ENCODE peak calls at places on chromosomes 1 and 21, in eight cellular contexts. H is cardiac muscle cell, W is Peyer's patch, N is HAP-1, F is lung, V is left ventricle myocardium inferior, A is mucosa of descending colon, E is heart right ventricle. G is an unnamed sample. For H3K9me3, the result is how much of the 10 kb centered on the place peaks cover.

GRCh38 chr1:231512147-231512698 is 16.2 kb upstream of the TSNAX start:
- DNase-seq in H (no peak), A (no peak), N (no peak), E (no peak), F (no peak), W (no peak), V (no peak), G (no peak)

GRCh38 chr1:160453443-160453842 is 53.1 kb downstream of the VANGL2 start:
- DNase-seq in F (no peak), N (no peak), H (no peak), W (no peak), A (no peak), V (no peak), E (no peak), G (no peak)

GRCh38 chr1:32351859-32352745 is 10.2 kb downstream of the FAM229A start:
- DNase-seq in H (peak), N (peak), F (peak), A (no peak), E (peak), V (peak), W (no peak), G (peak)

GRCh38 chr1:97307151-97307550 is 585.6 kb downstream of the PTBP2 start:
- DNase-seq in A (no peak), N (no peak), E (no peak), V (no peak), W (no peak), F (no peak), H (no peak), G (no peak)

GRCh38 chr1:196660912-196661311 is 9.1 kb downstream of the CFH start:
- DNase-seq in E (no peak), W (no peak), N (peak), A (no peak), V (no peak), F (no peak), H (peak), G (no peak)

GRCh38 chr1:205324781-205325180 is 3.2 kb upstream of the NUAK2 start:
- DNase-seq in H (no peak), F (no peak), W (no peak), E (no peak), V (no peak), A (no peak), N (no peak), G (no peak)

GRCh38 chr1:187517508-187517907 is 688.8 kb downstream of the PLA2G4A start:
- DNase-seq in F (no peak), V (no peak), N (no peak), E (no peak), W (no peak), A (no peak), H (no peak), G (no peak)

GRCh38 chr1:231839999-231840398 is 213.4 kb downstream of the DISC1 start:
- DNase-seq in E (no peak), F (no peak), V (no peak), H (no peak), N (no peak), A (no peak), W (no peak), G (no peak)

GRCh38 chr1:78649628-78650027 is at the start of gene IFI44:
- DNase-seq in N (no peak), F (peak), V (peak), E (peak), W (peak), H (peak), A (peak), G (peak)

GRCh38 chr1:180131510-180131909 is 23.2 kb upstream of the QSOX1 start:
- DNase-seq in V (no peak), A (no peak), W (no peak), F (no peak), H (no peak), E (no peak), N (no peak), G (no peak)

GRCh38 chr1:218557731-218558130 is 212.6 kb downstream of the TGFB2 start:
- DNase-seq in E (no peak), N (no peak), F (no peak), A (no peak), V (no peak), H (peak), W (no peak), G (no peak)

GRCh38 chr1:240803151-240803550 is 191.2 kb upstream of the GREM2 start:
- DNase-seq in F (no peak), E (no peak), W (no peak), A (no peak), N (no peak), V (no peak), H (no peak), G (no peak)

GRCh38 chr1:112744019-112744578 is 29.0 kb upstream of the PPM1J start:
- DNase-seq in H (peak), W (no peak), E (peak), A (peak), V (no peak), F (no peak), N (no peak), G (no peak)

GRCh38 chr1:88943221-88943620 is 49.2 kb downstream of the KYAT3 start:
- DNase-seq in E (no peak), F (no peak), W (no peak), N (no peak), A (no peak), V (no peak), H (no peak), G (no peak)

GRCh38 chr21:44035244-44035643 is 23.1 kb downstream of the TRAPPC10 start:
- DNase-seq in W (no peak), H (no peak), E (no peak), A (no peak), N (no peak), F (no peak), V (no peak), G (no peak)

GRCh38 chr1:20574686-20575543 is 14.0 kb upstream of the CDA start:
- DNase-seq in N (peak), H (peak), E (peak), A (peak), W (peak), V (peak), F (peak), G (peak)

GRCh38 chr1:184036517-184036949 is 995 bp downstream of the COLGALT2 start:
- DNase-seq in H (peak), V (peak), W (no peak), F (no peak), A (peak), N (peak), E (peak), G (peak)

GRCh38 chr21:44301961-44302406 is 2.1 kb downstream of the PFKL start:
- DNase-seq in W (no peak), E (no peak), A (peak), H (no peak), V (no peak), N (no peak), F (no peak), G (no peak)

GRCh38 chr1:228366851-228367741 is 39.5 kb downstream of the TRIM11 start:
- DNase-seq in N (no peak), H (no peak), E (peak), F (no peak), V (no peak), A (peak), W (no peak), G (peak)

GRCh38 chr21:31366825-31367224 is 22.8 kb upstream of the TIAM1 start:
- DNase-seq in W (no peak), V (no peak), F (no peak), A (no peak), E (no peak), N (no peak), H (no peak), G (no peak)

GRCh38 chr1:202009326-202010031 is 908 bp upstream of the ELF3 start:
- DNase-seq in V (peak), H (peak), A (peak), E (peak), F (peak), W (peak), N (peak), G (peak)

GRCh38 chr1:6094246-6094645 is 48.6 kb downstream of the KCNAB2 start:
- DNase-seq in W (no peak), A (no peak), E (peak), H (no peak), V (no peak), F (no peak), N (no peak), G (no peak)

GRCh38 chr1:53781654-53782053 is 42.7 kb upstream of the GLIS1 start:
- DNase-seq in V (no peak), N (no peak), W (no peak), E (no peak), H (no peak), F (no peak), A (no peak), G (no peak)

GRCh38 chr1:15848143-15848928 is 829 bp downstream of the SPEN start:
- DNase-seq in E (peak), V (peak), A (peak), W (peak), H (peak), F (peak), N (no peak), G (no peak)

GRCh38 chr1:178541829-178542553 is 29.1 kb downstream of the TEX35 start:
- DNase-seq in H (peak), N (peak), V (no peak), E (peak), W (peak), F (peak), A (peak), G (no peak)

GRCh38 chr1:154474802-154475201 is 27.2 kb upstream of the TDRD10 start:
- DNase-seq in F (peak), H (no peak), A (peak), N (no peak), W (no peak), E (no peak), V (no peak), G (no peak)

DNA sequence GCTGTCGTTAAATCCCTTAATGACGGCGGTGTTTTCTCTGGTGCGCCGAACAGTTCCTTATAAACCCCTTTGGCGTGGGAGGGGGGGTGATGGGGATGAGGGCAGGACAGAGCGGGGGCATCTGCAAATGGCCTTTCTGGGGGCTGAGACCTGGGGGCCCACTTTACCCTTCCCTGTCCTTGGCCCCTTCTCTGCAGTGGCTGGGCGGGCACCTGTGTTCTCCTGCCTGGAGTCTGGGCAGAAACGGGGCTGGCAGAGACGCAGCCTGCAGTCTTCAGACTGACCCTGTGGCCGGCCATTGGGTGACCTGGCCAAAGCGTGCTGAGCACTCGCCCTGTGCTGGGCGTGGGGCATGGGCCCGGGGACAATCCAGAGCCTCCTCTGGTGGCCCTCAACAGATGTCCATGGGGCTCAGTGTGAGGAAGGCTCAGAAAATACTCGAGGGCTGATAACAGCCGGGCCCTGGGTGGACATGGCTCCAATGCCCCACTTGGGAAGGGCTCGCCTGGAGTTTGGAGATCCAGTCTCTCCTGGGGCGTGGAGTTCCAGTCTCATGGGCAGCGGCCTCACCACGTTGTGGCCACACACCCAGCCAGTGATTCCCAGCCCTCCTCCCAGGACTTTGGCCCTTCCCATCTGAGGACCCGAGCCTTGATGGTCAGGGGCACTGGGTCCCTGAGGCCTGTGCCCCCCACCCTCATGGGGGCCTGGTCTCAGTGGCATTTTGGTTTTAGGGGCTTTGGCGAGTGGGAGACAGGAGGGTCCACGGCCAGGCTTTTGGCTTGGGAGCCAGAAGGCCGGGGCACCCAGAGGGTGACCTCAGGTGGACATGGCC is 50.7 kb upstream of the ACTRT2 start:
- DNase-seq in N (no peak), F (no peak), V (peak), H (no peak), W (no peak), A (no peak), E (no peak), G (no peak)
- H3K9me3 ChIP-seq in N (under half), F (under half), V (under half), H (under half), W (under half), A (under half), E (under half), G (under half)

GRCh38 chr1:216904457-216904856 is 181.2 kb upstream of the ESRRG start:
- DNase-seq in W (no peak), E (no peak), V (no peak), N (no peak), F (no peak), A (no peak), H (no peak), G (no peak)

GRCh38 chr1:216903389-216903754 is 180.1 kb upstream of the ESRRG start:
- DNase-seq in H (no peak), F (no peak), E (no peak), V (no peak), N (no peak), A (no peak), W (no peak), G (no peak)

GRCh38 chr1:216902669-216903388 is 179.6 kb upstream of the ESRRG start:
- DNase-seq in A (no peak), F (no peak), W (no peak), H (no peak), E (no peak), N (no peak), V (no peak), G (no peak)

GRCh38 chr1:216898801-216899200 is 175.6 kb upstream of the ESRRG start:
- DNase-seq in V (no peak), F (no peak), E (no peak), W (no peak), H (no peak), A (no peak), N (no peak), G (no peak)

DNA sequence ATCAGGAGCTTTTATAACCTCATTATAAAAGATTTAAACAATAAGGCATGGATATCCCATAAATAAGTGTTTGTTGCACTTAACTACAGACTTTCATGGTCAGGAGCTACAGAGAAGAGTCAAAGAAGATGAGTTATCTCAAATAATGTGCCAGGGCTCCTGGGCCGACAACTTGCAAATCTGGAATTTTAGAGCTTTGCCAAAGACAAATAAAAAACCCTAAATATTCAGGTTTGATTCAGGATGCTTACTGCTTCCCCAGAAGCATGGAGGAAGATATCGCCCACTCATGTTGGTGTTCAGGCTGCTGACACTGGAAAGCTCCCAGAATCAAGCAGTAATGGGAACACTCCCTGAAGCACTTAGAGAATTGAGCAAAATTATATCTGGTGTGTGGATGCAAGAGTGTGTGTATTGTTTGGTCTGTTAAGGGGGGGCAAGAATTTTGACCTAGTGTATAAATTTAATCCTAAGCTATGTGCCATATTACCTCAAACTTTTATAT is 176.9 kb upstream of the ESRRG start:
- DNase-seq in W (no peak), N (no peak), A (no peak), E (no peak), H (no peak), F (no peak), V (no peak), G (no peak)
- H3K9me3 ChIP-seq in W (under half), N (under half), A (under half), E (under half), H (under half), F (under half), V (under half), G (under half)

DNA sequence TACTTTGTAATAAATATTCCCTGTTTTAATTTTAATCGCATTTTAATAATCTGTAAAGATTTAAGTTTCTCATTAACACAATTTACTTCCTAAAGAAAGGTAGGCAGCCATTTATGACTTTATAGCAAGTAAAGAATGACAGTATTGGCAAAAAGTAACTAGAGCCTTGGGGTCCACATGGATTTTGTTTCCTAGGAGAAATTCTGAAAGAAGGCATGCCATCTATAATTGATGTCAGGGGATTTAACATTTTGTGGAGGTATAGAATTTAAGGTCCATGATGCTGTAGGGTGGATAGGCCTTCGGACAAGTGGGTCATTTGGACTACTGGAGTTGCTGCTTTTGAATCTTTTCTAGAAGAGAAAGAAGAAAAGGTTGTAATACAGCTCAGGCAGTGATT is at the start of gene OR2M4:
- DNase-seq in V (no peak), W (no peak), A (no peak), H (no peak), F (no peak), E (no peak), N (no peak), G (no peak)
- H3K9me3 ChIP-seq in V (under half), W (under half), A (half or more), H (under half), F (under half), E (under half), N (under half), G (under half)

DNA sequence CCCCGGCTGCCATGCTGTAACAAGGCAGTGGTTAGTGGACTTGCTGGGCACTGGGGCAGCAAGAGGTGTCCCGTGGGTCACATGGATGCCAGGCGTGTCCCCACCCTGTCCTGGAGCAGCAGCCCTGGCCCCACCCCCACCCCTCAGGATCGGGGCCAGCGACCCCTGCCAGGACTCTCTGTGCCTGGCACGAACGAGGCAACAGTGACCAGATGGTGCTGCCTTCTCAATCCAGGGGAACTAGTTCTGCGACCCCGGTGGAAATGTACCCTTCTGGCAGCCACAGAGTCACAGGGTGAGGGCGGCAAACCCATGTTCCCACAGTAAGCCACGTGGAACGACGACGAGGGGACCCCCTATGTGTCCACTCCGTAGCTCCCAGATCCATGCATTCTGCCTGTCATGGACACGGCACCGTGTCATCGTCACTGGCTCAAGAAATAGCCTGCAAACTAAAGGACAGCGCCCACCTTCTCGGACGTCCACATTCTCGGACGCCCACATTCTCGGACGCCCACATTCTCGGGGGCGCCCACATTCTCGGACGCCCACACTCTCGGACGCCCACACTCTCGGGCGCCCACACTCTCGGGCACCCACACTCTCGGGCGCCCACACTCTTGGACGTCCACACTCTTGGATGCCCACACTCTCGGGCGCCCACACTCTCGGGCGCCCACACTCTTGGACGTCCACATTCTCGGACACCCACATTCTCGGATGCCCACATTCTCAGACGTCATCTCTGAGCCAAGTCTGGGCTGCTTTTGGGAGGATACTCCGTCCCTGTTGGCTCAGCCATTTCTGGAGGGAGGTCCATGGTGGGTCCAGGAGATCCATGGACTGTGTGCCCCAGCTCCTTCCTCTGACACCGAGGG is 19.6 kb upstream of the ACTRT2 start:
- DNase-seq in F (no peak), E (no peak), N (no peak), A (peak), W (no peak), H (no peak), V (no peak), G (no peak)
- H3K9me3 ChIP-seq in F (under half), E (under half), N (under half), A (under half), W (under half), H (under half), V (under half), G (under half)

GRCh38 chr1:152386940-152387339 is 27.1 kb downstream of the CRNN start:
- DNase-seq in E (no peak), V (no peak), F (no peak), W (no peak), N (no peak), H (no peak), A (no peak), G (no peak)
- H3K9me3 ChIP-seq in E (under half), V (under half), F (under half), W (under half), N (under half), H (under half), A (under half), G (under half)

DNA sequence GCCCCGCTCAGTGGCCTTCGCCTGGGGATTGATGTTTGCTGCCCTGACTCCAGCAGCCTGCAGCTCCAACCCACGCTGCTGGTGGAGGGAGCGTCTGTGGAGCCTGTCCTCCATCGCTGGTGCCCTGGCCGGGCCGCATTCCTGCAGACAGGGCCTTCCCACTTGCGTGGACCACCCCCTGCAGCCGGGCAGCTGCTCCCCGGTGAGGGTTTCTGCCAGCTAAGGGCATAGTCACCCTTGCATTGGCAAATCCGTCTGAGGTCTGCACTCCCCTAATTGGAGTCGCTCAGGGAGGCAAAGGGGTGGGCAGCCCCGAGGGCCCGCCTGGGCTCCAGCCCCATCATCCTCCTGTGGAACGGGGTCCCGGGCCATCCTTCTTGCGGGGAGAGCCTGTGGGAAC is 43.5 kb downstream of the PRDM16 start:
- DNase-seq in W (no peak), V (no peak), N (no peak), H (no peak), F (no peak), E (no peak), A (no peak), G (no peak)
- H3K9me3 ChIP-seq in W (under half), V (under half), N (under half), H (under half), F (under half), E (under half), A (under half), G (under half)

GRCh38 chr1:174315239-174315638 is 132.5 kb upstream of the GPR52 start:
- DNase-seq in W (no peak), H (no peak), A (no peak), N (no peak), V (no peak), F (no peak), E (no peak), G (no peak)
- H3K9me3 ChIP-seq in W (under half), H (under half), A (under half), N (under half), V (half or more), F (under half), E (under half), G (under half)